ENCODE peak calls at places on chromosomes 4 and X, in seven cellular contexts. G is IMR-90, S is suprapubic skin, U is heart left ventricle, T is gastrocnemius medialis, P is sigmoid colon, Z is HCT116. F is an unnamed sample.

GRCh38 chr4:130336585-130337217 is 1240.7 kb downstream of the C4orf33 start:
- DNase-seq in G (peak), S (no peak), U (no peak), T (no peak), P (no peak), Z (peak), F (peak)

GRCh38 chrX:24693453-24694202 is at the start of gene POLA1:
- DNase-seq in G (peak), S (peak), U (peak), T (peak), P (peak), Z (peak), F (peak)

GRCh38 chrX:98897191-98897590 is 1512.9 kb downstream of the PCDH19 start:
- DNase-seq in G (no peak), S (no peak), U (no peak), T (no peak), P (no peak), Z (no peak), F (no peak)

GRCh38 chr4:115159141-115159540 is 45.7 kb upstream of the NDST4 start:
- DNase-seq in G (no peak), S (no peak), U (no peak), T (no peak), P (no peak), Z (no peak), F (no peak)

GRCh38 chr4:53885668-53886067 is 178.7 kb downstream of the CHIC2 start:
- DNase-seq in G (no peak), S (no peak), U (peak), T (peak), P (no peak), Z (no peak), F (no peak)

GRCh38 chr4:16875487-16875886 is 23.0 kb downstream of the LDB2 start:
- DNase-seq in G (peak), S (no peak), U (no peak), T (no peak), P (no peak), Z (no peak), F (no peak)

GRCh38 chrX:2707334-2707760 is 16.3 kb downstream of the CD99 start:
- DNase-seq in G (peak), S (peak), U (peak), T (peak), P (peak), Z (peak), F (peak)

GRCh38 chr4:15653864-15654391 is 1.2 kb downstream of the FBXL5 start:
- DNase-seq in G (peak), S (no peak), U (no peak), T (no peak), P (no peak), Z (no peak), F (no peak)

GRCh38 chrX:47030339-47030738 is 47.9 kb upstream of the RGN start:
- DNase-seq in G (peak), S (no peak), U (peak), T (no peak), P (no peak), Z (peak), F (peak)

GRCh38 chrX:129930941-129931410 is 25.0 kb downstream of the UTP14A start:
- DNase-seq in G (no peak), S (no peak), U (peak), T (peak), P (no peak), Z (no peak), F (no peak)

GRCh38 chr4:710916-711315 is 5.3 kb downstream of the PCGF3 start:
- DNase-seq in G (no peak), S (peak), U (no peak), T (no peak), P (peak), Z (no peak), F (no peak)

GRCh38 chr4:31370866-31371465 is 650.8 kb downstream of the PCDH7 start:
- DNase-seq in G (peak), S (no peak), U (no peak), T (no peak), P (no peak), Z (peak), F (peak)

GRCh38 chr4:126973201-126973600 is 659.6 kb upstream of the INTU start:
- DNase-seq in G (no peak), S (no peak), U (no peak), T (no peak), P (no peak), Z (no peak), F (no peak)

GRCh38 chrX:105302246-105302645 is 81.8 kb upstream of the TEX13A start:
- DNase-seq in G (peak), S (no peak), U (no peak), T (no peak), P (no peak), Z (no peak), F (no peak)

GRCh38 chr4:173801876-173802713 is 272.1 kb upstream of the HAND2 start:
- DNase-seq in G (peak), S (no peak), U (no peak), T (no peak), P (no peak), Z (no peak), F (no peak)

DNA sequence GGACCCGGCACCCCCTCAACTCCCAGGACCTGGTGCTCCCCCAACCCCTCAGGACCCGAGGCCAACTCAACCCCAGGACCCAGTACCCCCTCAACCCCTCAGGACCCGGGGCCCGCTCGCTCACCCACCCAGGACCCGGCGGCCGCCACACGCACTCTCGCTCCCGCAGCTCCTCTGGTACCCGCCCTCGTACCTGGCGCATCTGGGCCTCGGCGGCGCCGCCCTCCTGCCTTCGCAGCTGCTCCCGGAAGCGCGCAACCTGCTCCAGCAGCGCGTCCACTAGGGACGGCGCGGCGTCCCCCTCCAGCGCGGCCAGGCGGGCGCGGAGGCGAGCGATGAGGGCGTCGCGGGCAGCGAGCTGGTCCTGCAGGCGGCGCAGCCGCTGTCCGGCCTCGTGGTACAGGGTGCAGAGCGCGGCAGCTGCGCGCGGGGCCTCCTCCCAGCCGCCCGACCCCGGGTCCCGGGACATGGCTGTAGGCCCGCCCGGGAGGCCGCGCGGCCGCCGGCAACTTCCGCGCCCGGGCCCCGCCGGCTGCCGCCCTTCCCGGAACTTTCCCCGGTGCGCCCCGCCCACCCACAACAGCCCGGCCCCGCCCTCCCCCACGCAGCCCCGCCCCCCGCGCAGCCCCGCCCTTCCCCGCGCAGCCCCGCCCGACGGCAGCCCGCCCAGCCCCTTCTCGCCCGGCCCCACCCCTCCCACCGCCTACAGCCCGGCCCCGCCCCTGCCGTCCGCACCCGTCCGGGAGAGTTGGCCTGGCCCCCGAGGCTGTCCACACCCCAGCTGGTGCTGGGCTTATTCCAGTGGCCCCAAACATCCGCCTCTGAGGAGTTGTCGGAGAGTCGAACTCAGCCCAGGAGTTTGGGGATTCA is at the start of gene TNIP2:
- DNase-seq in G (peak), S (peak), U (peak), T (peak), P (peak), Z (no peak), F (peak)
- TF ChIP-seq POLR2A in G (peak), S (no peak), U (no peak), T (peak), P (no peak), Z (no peak), F (peak)

DNA sequence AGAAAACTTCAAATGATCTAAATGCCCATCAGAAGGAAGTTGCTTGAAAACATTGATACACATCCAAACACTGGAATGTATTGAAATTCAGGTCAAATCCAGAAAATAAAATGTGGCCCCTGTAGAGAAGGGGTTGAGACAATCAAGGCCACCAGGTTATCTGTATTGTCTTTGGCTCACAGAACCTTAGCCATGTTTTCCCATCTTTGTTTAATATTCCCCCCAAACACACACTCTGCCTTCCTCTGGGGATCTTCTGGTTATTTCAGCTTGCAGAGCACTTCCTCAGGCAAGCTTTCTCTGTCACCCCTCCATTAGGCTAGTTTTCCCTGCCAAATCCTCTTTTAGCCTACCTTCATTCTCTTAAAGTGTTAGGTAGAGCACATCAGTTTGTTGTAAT is 30.5 kb downstream of the PAGE2 start:
- DNase-seq in G (no peak), S (no peak), U (no peak), T (no peak), P (no peak), Z (no peak), F (no peak)
- TF ChIP-seq POLR2A in G (no peak), S (no peak), U (no peak), T (no peak), P (no peak), Z (no peak), F (no peak)

GRCh38 chr4:76582817-76583087 is 147.7 kb downstream of the SHROOM3 start:
- DNase-seq in G (no peak), S (no peak), U (no peak), T (no peak), P (no peak), Z (no peak), F (no peak)

GRCh38 chr4:76588268-76588667 is 153.2 kb downstream of the SHROOM3 start:
- DNase-seq in G (no peak), S (no peak), U (no peak), T (no peak), P (no peak), Z (no peak), F (no peak)

GRCh38 chr4:76584235-76585152 is 149.5 kb downstream of the SHROOM3 start:
- DNase-seq in G (no peak), S (no peak), U (no peak), T (no peak), P (no peak), Z (no peak), F (no peak)

GRCh38 chr4:76585270-76585669 is 150.2 kb downstream of the SHROOM3 start:
- DNase-seq in G (peak), S (no peak), U (no peak), T (no peak), P (no peak), Z (no peak), F (no peak)

GRCh38 chr4:76585897-76586360 is 150.9 kb downstream of the SHROOM3 start:
- DNase-seq in G (no peak), S (peak), U (peak), T (peak), P (peak), Z (peak), F (peak)
- TF ChIP-seq POLR2A in G (no peak), S (no peak), U (no peak), T (no peak), P (peak), Z (no peak), F (peak)

DNA sequence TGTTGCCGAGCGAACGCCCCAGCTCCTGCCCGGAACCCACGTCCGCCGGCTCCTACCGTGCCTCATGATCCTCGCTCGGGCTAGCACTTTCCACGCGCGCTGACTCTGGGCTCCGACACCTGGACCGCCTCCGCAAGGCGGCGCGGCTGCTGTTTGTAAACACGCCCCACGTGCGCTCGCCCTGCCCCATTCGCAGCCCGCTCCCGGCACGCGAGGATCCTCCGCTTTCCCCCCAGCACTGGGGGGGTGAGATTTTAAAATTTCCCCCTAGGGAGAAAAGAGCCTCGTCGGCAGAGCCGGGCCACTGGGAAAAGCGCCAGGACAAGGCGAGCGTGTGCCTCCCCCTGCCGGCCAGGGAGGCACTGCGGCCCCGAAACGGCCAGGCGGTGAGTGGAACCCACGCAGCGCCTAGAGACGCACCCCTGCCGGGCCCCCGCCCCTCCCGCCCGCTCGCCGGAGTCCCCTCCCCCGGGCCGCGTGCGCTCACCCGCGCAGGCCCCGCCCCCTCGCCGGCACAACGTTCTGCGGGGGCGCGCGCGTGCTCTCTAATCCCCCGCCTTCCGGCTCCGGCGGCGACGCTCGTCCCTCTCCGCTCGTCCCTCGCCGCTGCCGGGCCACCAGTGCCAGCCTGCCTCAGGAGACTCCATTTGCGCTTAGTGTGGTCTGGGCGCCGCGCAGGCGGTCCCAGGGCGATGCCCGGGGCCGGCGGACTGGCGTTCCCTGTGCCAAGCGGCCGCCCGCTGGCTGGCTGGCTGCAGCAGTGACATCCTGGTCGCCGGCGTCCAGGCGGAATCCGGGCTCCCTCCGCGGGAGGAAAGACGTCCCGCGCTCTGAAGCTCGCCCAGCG is at the start of gene TIGD2:
- DNase-seq in G (peak), S (peak), U (peak), T (peak), P (peak), Z (peak), F (peak)
- TF ChIP-seq POLR2A in G (no peak), S (no peak), U (no peak), T (peak), P (no peak), Z (peak), F (peak)

GRCh38 chr4:122826596-122827257 is at the start of gene FGF2:
- DNase-seq in G (peak), S (peak), U (peak), T (peak), P (peak), Z (no peak), F (no peak)
- TF ChIP-seq POLR2A in G (peak), S (no peak), U (no peak), T (peak), P (peak), Z (no peak), F (peak)

DNA sequence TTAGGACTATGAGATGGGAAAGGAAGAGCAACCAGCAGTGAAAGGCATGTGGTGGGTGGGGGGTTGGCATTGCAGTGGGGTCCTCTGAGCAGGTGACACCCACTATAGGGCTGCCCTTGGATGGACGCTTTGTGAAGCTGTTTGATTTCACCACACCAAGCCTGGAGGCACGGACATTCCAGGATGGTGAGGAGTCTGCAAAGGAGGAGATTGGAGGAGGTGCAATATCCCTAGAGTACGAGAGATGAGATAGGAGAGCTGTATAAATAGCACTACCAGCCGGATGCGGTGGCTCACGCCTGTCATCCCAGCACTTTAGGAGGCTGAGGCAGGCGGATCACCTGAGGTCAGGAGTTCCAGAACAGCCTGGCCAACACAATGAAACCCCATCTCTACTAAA is 42.3 kb downstream of the SHOX start:
- DNase-seq in G (no peak), S (no peak), U (no peak), T (no peak), P (no peak), Z (no peak), F (no peak)
- TF ChIP-seq POLR2A in G (no peak), S (no peak), U (no peak), T (no peak), P (no peak), Z (no peak), F (no peak)